ENCODE peak calls at places on chromosomes 3 and 15, in nine cellular contexts. One of them, this sample, is unnamed.

GRCh38 chr15:88651293-88651692 is 12.5 kb downstream of the ISG20 start:
- DNase-seq in GM12892: no peak
- DNase-seq in Panc1: no peak
- DNase-seq in transverse colon: no peak
- DNase-seq in HCT116: no peak
- DNase-seq in prostate gland: no peak
- DNase-seq in breast epithelium: peak
- DNase-seq in K562: no peak
- DNase-seq in sigmoid colon: peak
- DNase-seq in this sample: peak

GRCh38 chr3:39193391-39193790 is 996 bp upstream of the XIRP1 start:
- DNase-seq in GM12892: no peak
- DNase-seq in Panc1: no peak
- DNase-seq in transverse colon: no peak
- DNase-seq in HCT116: no peak
- DNase-seq in prostate gland: no peak
- DNase-seq in breast epithelium: no peak
- DNase-seq in K562: no peak
- DNase-seq in sigmoid colon: no peak
- DNase-seq in this sample: no peak

GRCh38 chr15:28273468-28273867 is 48.5 kb downstream of the HERC2 start:
- DNase-seq in GM12892: no peak
- DNase-seq in Panc1: no peak
- DNase-seq in transverse colon: no peak
- DNase-seq in HCT116: no peak
- DNase-seq in prostate gland: no peak
- DNase-seq in breast epithelium: no peak
- DNase-seq in K562: no peak
- DNase-seq in sigmoid colon: no peak
- DNase-seq in this sample: no peak

GRCh38 chr3:11282250-11283125 is 10.3 kb downstream of the ATG7 start:
- DNase-seq in GM12892: no peak
- DNase-seq in Panc1: no peak
- DNase-seq in transverse colon: peak
- DNase-seq in HCT116: no peak
- DNase-seq in prostate gland: no peak
- DNase-seq in breast epithelium: no peak
- DNase-seq in K562: no peak
- DNase-seq in sigmoid colon: peak
- DNase-seq in this sample: no peak

GRCh38 chr3:43497905-43498365 is 123.9 kb downstream of the ANO10 start:
- DNase-seq in GM12892: no peak
- DNase-seq in Panc1: no peak
- DNase-seq in transverse colon: no peak
- DNase-seq in HCT116: no peak
- DNase-seq in prostate gland: no peak
- DNase-seq in breast epithelium: no peak
- DNase-seq in K562: no peak
- DNase-seq in sigmoid colon: no peak
- DNase-seq in this sample: no peak

GRCh38 chr3:20230954-20231353 is 44.9 kb upstream of the SGO1 start:
- DNase-seq in GM12892: no peak
- DNase-seq in Panc1: no peak
- DNase-seq in transverse colon: no peak
- DNase-seq in HCT116: no peak
- DNase-seq in prostate gland: no peak
- DNase-seq in breast epithelium: no peak
- DNase-seq in K562: no peak
- DNase-seq in sigmoid colon: no peak
- DNase-seq in this sample: no peak

GRCh38 chr3:72738752-72739520 is 109.3 kb downstream of the SHQ1 start:
- DNase-seq in GM12892: peak
- DNase-seq in Panc1: no peak
- DNase-seq in transverse colon: peak
- DNase-seq in HCT116: no peak
- DNase-seq in prostate gland: peak
- DNase-seq in breast epithelium: no peak
- DNase-seq in K562: peak
- DNase-seq in sigmoid colon: no peak
- DNase-seq in this sample: no peak

GRCh38 chr3:179164857-179165256 is 16.7 kb downstream of the PIK3CA start:
- DNase-seq in GM12892: no peak
- DNase-seq in Panc1: no peak
- DNase-seq in transverse colon: no peak
- DNase-seq in HCT116: no peak
- DNase-seq in prostate gland: no peak
- DNase-seq in breast epithelium: no peak
- DNase-seq in K562: no peak
- DNase-seq in sigmoid colon: no peak
- DNase-seq in this sample: no peak

GRCh38 chr15:65184305-65184943 is 718 bp downstream of the CLPX start:
- DNase-seq in GM12892: no peak
- DNase-seq in Panc1: no peak
- DNase-seq in transverse colon: peak
- DNase-seq in HCT116: no peak
- DNase-seq in prostate gland: peak
- DNase-seq in breast epithelium: peak
- DNase-seq in K562: peak
- DNase-seq in sigmoid colon: peak
- DNase-seq in this sample: peak

GRCh38 chr3:59957150-59957549 is 907.3 kb upstream of the CFAP20DC start:
- DNase-seq in GM12892: no peak
- DNase-seq in Panc1: no peak
- DNase-seq in transverse colon: no peak
- DNase-seq in HCT116: no peak
- DNase-seq in prostate gland: no peak
- DNase-seq in breast epithelium: no peak
- DNase-seq in K562: no peak
- DNase-seq in sigmoid colon: no peak
- DNase-seq in this sample: no peak

GRCh38 chr3:171803044-171803443 is 7.2 kb downstream of the PLD1 start:
- DNase-seq in GM12892: no peak
- DNase-seq in Panc1: no peak
- DNase-seq in transverse colon: no peak
- DNase-seq in HCT116: no peak
- DNase-seq in prostate gland: no peak
- DNase-seq in breast epithelium: no peak
- DNase-seq in K562: no peak
- DNase-seq in sigmoid colon: no peak
- DNase-seq in this sample: no peak

GRCh38 chr3:171806200-171807128 is 3.8 kb downstream of the PLD1 start:
- DNase-seq in GM12892: no peak
- DNase-seq in Panc1: peak
- DNase-seq in transverse colon: no peak
- DNase-seq in HCT116: no peak
- DNase-seq in prostate gland: no peak
- DNase-seq in breast epithelium: no peak
- DNase-seq in K562: peak
- DNase-seq in sigmoid colon: no peak
- DNase-seq in this sample: no peak

GRCh38 chr3:171802601-171802956 is 7.7 kb downstream of the PLD1 start:
- DNase-seq in GM12892: no peak
- DNase-seq in Panc1: no peak
- DNase-seq in transverse colon: no peak
- DNase-seq in HCT116: no peak
- DNase-seq in prostate gland: no peak
- DNase-seq in breast epithelium: no peak
- DNase-seq in K562: no peak
- DNase-seq in sigmoid colon: no peak
- DNase-seq in this sample: no peak

GRCh38 chr3:171805687-171806086 is 4.6 kb downstream of the PLD1 start:
- DNase-seq in GM12892: no peak
- DNase-seq in Panc1: no peak
- DNase-seq in transverse colon: no peak
- DNase-seq in HCT116: no peak
- DNase-seq in prostate gland: no peak
- DNase-seq in breast epithelium: no peak
- DNase-seq in K562: no peak
- DNase-seq in sigmoid colon: no peak
- DNase-seq in this sample: no peak

GRCh38 chr3:171804618-171805389 is 5.5 kb downstream of the PLD1 start:
- DNase-seq in GM12892: no peak
- DNase-seq in Panc1: no peak
- DNase-seq in transverse colon: no peak
- DNase-seq in HCT116: no peak
- DNase-seq in prostate gland: no peak
- DNase-seq in breast epithelium: no peak
- DNase-seq in K562: no peak
- DNase-seq in sigmoid colon: no peak
- DNase-seq in this sample: no peak
- TF ChIP-seq POLR2AphosphoS5 in GM12892: no peak
- TF ChIP-seq POLR2AphosphoS5 in Panc1: no peak
- TF ChIP-seq POLR2AphosphoS5 in transverse colon: no peak
- TF ChIP-seq POLR2AphosphoS5 in HCT116: no peak
- TF ChIP-seq POLR2AphosphoS5 in prostate gland: no peak
- TF ChIP-seq POLR2AphosphoS5 in breast epithelium: no peak
- TF ChIP-seq POLR2AphosphoS5 in K562: no peak
- TF ChIP-seq POLR2AphosphoS5 in sigmoid colon: peak
- TF ChIP-seq POLR2AphosphoS5 in this sample: peak

DNA sequence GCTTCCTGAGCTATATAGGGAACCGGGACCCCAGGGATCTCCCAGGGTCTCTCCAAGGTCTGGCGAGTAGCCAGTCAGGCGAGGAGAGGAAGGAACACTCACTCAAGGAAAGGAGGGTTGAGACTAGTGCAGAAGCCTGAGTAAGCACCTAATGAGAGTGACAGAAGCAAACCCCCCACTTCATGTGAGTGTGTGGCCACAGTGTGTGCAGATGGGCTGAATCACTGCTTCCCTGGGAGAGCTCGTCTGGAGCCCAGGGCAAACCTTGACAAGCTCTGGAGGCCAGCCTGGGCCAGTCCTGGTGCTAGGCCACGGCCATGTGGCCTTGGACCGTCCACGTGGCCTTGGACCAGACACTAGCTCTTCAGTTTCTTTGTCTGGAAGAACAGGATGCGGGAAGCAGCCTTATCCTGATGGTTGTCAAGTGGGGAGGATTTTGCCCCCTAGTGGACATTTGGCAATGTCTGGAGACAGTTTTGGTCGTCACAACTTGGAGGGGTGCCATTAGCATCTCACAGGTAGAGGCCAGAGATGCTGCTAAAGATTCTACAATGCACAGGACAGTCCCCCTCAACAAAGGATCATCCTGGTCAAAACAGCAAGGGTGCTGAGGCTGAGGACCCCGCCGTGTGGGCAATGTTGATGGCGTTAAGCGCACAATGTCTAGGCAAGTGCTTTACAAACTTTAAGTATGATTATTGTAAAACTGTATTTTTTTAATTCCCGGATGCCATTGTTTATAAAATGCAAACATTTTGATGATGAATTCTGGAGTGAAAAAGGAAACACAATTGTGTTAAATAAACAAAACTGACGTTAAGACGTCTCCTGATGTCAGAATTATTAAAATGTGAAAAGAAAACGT is 34.8 kb upstream of the CTSH start:
- DNase-seq in GM12892: peak
- DNase-seq in Panc1: peak
- DNase-seq in transverse colon: peak
- DNase-seq in HCT116: peak
- DNase-seq in prostate gland: peak
- DNase-seq in breast epithelium: peak
- DNase-seq in K562: peak
- DNase-seq in sigmoid colon: peak
- DNase-seq in this sample: no peak
- TF ChIP-seq POLR2AphosphoS5 in GM12892: no peak
- TF ChIP-seq POLR2AphosphoS5 in Panc1: no peak
- TF ChIP-seq POLR2AphosphoS5 in transverse colon: no peak
- TF ChIP-seq POLR2AphosphoS5 in HCT116: no peak
- TF ChIP-seq POLR2AphosphoS5 in prostate gland: peak
- TF ChIP-seq POLR2AphosphoS5 in breast epithelium: peak
- TF ChIP-seq POLR2AphosphoS5 in K562: no peak
- TF ChIP-seq POLR2AphosphoS5 in sigmoid colon: peak
- TF ChIP-seq POLR2AphosphoS5 in this sample: peak

DNA sequence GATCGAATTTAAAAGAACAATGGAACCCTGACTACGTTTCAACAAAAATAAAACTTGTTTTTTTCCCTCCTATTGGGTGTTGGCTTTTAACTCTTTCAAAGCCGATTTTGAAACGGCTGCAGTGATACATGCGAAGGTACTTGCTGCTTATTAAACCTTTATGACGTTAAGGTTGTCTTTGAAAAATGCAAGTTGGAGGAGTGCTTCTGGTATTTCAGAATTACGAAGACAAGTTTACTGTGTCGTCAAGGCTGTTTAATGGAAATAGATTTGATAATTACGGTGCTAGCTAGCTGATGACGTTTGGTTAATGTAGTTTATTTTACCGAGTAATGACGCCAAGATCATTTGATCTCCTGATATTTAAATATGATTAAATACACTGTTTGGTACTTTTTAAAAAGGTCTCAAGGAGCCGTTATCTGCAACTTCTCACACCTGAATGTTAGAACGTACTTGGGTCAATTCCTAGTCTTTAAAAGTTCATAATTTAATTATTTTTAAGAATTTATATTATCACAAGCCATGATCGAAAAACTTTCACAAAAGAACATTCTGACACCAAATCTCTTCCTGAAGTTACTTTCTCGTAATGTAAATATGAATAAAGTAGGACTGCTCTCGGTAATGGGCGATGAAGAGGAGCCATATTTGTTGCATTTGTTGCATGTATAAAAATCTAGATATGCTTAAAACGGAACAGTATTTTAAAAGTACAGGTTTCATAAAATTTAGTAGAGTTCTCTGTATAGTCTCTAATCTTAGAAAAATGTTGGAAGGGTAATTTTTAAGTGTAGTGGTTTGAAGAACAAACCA is 16.3 kb upstream of the CHD2 start:
- DNase-seq in GM12892: no peak
- DNase-seq in Panc1: peak
- DNase-seq in transverse colon: no peak
- DNase-seq in HCT116: no peak
- DNase-seq in prostate gland: no peak
- DNase-seq in breast epithelium: no peak
- DNase-seq in K562: no peak
- DNase-seq in sigmoid colon: no peak
- DNase-seq in this sample: no peak
- TF ChIP-seq POLR2AphosphoS5 in GM12892: no peak
- TF ChIP-seq POLR2AphosphoS5 in Panc1: no peak
- TF ChIP-seq POLR2AphosphoS5 in transverse colon: peak
- TF ChIP-seq POLR2AphosphoS5 in HCT116: no peak
- TF ChIP-seq POLR2AphosphoS5 in prostate gland: peak
- TF ChIP-seq POLR2AphosphoS5 in breast epithelium: no peak
- TF ChIP-seq POLR2AphosphoS5 in K562: no peak
- TF ChIP-seq POLR2AphosphoS5 in sigmoid colon: peak
- TF ChIP-seq POLR2AphosphoS5 in this sample: peak

DNA sequence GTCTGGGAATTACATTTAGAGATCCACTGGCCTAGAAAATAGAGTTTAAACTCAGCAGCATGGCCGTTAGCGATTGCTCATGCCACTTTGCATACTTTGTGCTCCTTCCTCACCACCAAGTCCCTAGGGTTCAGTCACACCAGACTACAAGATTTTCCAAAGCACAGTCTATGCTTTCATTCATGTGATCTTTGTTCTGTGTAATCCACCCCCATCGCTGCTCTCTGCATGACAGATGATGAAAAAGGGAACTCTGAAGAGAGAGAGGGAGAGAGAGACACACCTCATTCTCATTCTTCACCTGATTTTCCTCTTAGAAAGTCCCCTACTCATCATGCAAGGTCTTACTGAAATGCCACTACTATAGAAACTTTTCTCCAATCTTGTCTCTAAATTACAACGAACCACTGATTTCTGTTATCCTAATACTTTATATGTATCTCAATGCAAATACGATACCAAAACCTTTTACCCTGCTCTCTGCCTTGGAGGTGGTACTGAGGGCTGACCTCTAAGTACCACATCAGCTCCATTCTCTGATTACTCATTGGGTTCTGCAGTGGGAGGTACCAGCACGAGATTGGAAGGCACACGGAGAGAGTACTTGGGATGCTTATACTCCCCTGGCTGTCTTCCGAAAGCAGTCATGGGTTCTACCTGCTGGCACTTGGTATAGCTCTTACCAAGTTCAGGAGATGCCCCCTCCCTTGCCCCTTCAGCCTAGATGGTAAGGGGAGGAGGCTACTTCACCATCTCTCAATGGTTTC is 1.1 kb upstream of the PARP15 start:
- DNase-seq in GM12892: peak
- DNase-seq in Panc1: no peak
- DNase-seq in transverse colon: no peak
- DNase-seq in HCT116: no peak
- DNase-seq in prostate gland: no peak
- DNase-seq in breast epithelium: no peak
- DNase-seq in K562: no peak
- DNase-seq in sigmoid colon: no peak
- DNase-seq in this sample: no peak
- TF ChIP-seq POLR2AphosphoS5 in GM12892: no peak
- TF ChIP-seq POLR2AphosphoS5 in Panc1: no peak
- TF ChIP-seq POLR2AphosphoS5 in transverse colon: no peak
- TF ChIP-seq POLR2AphosphoS5 in HCT116: no peak
- TF ChIP-seq POLR2AphosphoS5 in prostate gland: no peak
- TF ChIP-seq POLR2AphosphoS5 in breast epithelium: no peak
- TF ChIP-seq POLR2AphosphoS5 in K562: no peak
- TF ChIP-seq POLR2AphosphoS5 in sigmoid colon: no peak
- TF ChIP-seq POLR2AphosphoS5 in this sample: no peak